ENCODE peak calls at places on chromosomes 3 and 15, in four cellular contexts. One of them, this sample, is unnamed.

GRCh38 chr3:65593780-65594752 is 444.7 kb downstream of the MAGI1 start:
- DNase-seq in mesenchymal stem cell: peak
- DNase-seq in PC-3: peak
- DNase-seq in aorta: no peak
- DNase-seq in this sample: no peak

GRCh38 chr15:40960926-40961325 is 7.7 kb downstream of the CHAC1 start:
- DNase-seq in mesenchymal stem cell: no peak
- DNase-seq in PC-3: peak
- DNase-seq in aorta: no peak
- DNase-seq in this sample: no peak

GRCh38 chr3:72303926-72304325 is 519.0 kb upstream of the PROK2 start:
- DNase-seq in mesenchymal stem cell: peak
- DNase-seq in PC-3: no peak
- DNase-seq in aorta: no peak
- DNase-seq in this sample: no peak

GRCh38 chr3:196122021-196122687 is 40.3 kb upstream of the TFRC start:
- DNase-seq in mesenchymal stem cell: no peak
- DNase-seq in PC-3: no peak
- DNase-seq in aorta: no peak
- DNase-seq in this sample: no peak

GRCh38 chr15:80260566-80260965 is 8.6 kb upstream of the CTXND1 start:
- DNase-seq in mesenchymal stem cell: peak
- DNase-seq in PC-3: no peak
- DNase-seq in aorta: no peak
- DNase-seq in this sample: no peak

GRCh38 chr15:40928351-40928974 is 677 bp upstream of the DLL4 start:
- DNase-seq in mesenchymal stem cell: no peak
- DNase-seq in PC-3: peak
- DNase-seq in aorta: no peak
- DNase-seq in this sample: no peak

GRCh38 chr3:142394921-142395622 is 52.8 kb downstream of the XRN1 start:
- DNase-seq in mesenchymal stem cell: no peak
- DNase-seq in PC-3: no peak
- DNase-seq in aorta: no peak
- DNase-seq in this sample: no peak

GRCh38 chr3:45701167-45701867 is 12.1 kb downstream of the SACM1L start:
- DNase-seq in mesenchymal stem cell: no peak
- DNase-seq in PC-3: no peak
- DNase-seq in aorta: no peak
- DNase-seq in this sample: no peak

GRCh38 chr15:42854576-42854975 is 66.0 kb downstream of the TTBK2 start:
- DNase-seq in mesenchymal stem cell: no peak
- DNase-seq in PC-3: peak
- DNase-seq in aorta: no peak
- DNase-seq in this sample: no peak

GRCh38 chr15:51156957-51157356 is 62.3 kb upstream of the TNFAIP8L3 start:
- DNase-seq in mesenchymal stem cell: no peak
- DNase-seq in PC-3: no peak
- DNase-seq in aorta: no peak
- DNase-seq in this sample: no peak

DNA sequence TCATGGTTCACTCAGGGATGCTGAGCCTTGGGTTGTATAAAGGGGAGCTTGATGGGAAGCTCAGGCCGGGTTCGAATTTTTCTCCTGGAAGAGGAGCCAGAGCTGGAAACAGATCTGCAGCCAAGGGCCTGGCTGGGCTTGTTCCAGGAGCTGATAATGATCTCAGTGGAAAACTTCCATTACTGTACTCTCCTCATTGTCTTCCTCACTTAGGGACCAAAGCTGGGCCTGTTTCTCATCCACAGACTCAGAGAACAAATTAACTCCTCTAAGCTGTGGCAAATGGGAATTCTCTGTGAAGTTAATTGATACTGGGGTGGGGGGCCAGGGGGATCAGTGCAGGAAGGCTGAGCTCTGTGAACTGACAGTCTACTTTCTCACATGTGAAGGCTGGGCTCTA is 92.0 kb downstream of the PRICKLE2 start:
- DNase-seq in mesenchymal stem cell: no peak
- DNase-seq in PC-3: no peak
- DNase-seq in aorta: no peak
- DNase-seq in this sample: no peak
- H3K4me3 ChIP-seq in mesenchymal stem cell: no peak
- H3K4me3 ChIP-seq in PC-3: no peak
- H3K4me3 ChIP-seq in aorta: no peak
- H3K4me3 ChIP-seq in this sample: no peak

DNA sequence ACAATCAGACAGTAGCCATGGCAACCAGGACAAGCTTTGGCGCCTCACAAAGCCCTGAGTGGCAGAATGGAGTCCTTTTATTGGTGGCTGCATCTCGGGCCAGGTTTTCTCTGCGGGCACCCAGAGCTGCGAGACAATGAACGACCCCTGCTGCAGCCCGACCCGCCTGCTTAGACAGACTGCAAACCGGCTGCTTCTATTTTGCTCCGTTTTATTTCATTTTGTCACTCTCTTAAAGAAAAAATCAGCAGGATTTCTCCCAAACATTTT is 64.7 kb downstream of the OXNAD1 start:
- DNase-seq in mesenchymal stem cell: no peak
- DNase-seq in PC-3: no peak
- DNase-seq in aorta: no peak
- DNase-seq in this sample: no peak
- H3K27ac ChIP-seq in mesenchymal stem cell: no peak
- H3K27ac ChIP-seq in PC-3: no peak
- H3K27ac ChIP-seq in aorta: no peak
- H3K27ac ChIP-seq in this sample: no peak

GRCh38 chr15:45429974-45430792 is 51.8 kb upstream of the GATM start:
- DNase-seq in mesenchymal stem cell: peak
- DNase-seq in PC-3: peak
- DNase-seq in aorta: peak
- DNase-seq in this sample: no peak
- H3K4me3 ChIP-seq in mesenchymal stem cell: peak
- H3K4me3 ChIP-seq in PC-3: peak
- H3K4me3 ChIP-seq in aorta: peak
- H3K4me3 ChIP-seq in this sample: peak

GRCh38 chr3:180630360-180630759 is 28.4 kb downstream of the TTC14 start:
- DNase-seq in mesenchymal stem cell: no peak
- DNase-seq in PC-3: peak
- DNase-seq in aorta: no peak
- DNase-seq in this sample: no peak

GRCh38 chr3:180619723-180620122 is 17.8 kb downstream of the TTC14 start:
- DNase-seq in mesenchymal stem cell: no peak
- DNase-seq in PC-3: no peak
- DNase-seq in aorta: no peak
- DNase-seq in this sample: no peak

GRCh38 chr3:180626844-180627243 is 24.9 kb downstream of the TTC14 start:
- DNase-seq in mesenchymal stem cell: no peak
- DNase-seq in PC-3: no peak
- DNase-seq in aorta: no peak
- DNase-seq in this sample: no peak

DNA sequence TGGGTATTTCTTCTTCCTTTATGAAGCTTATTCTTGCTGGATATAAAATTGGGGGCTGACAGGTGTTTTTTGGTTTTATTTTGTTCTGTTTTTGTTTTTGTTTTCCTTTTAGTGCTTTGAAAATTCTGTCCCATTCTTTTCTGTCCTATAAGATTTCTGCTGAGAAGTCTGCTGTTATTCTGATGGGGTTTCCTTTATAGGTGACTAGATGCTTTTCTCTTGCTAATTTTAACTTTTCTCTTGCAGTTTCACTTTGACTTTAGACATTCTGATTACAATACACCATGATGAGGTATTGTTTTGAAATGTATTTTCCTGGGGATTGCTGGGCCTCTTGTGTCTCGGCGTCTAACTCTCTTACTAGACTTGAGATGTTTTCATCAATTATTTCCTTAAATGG is 22.8 kb downstream of the TTC14 start:
- DNase-seq in mesenchymal stem cell: no peak
- DNase-seq in PC-3: no peak
- DNase-seq in aorta: no peak
- DNase-seq in this sample: no peak
- H3K27ac ChIP-seq in mesenchymal stem cell: no peak
- H3K27ac ChIP-seq in PC-3: no peak
- H3K27ac ChIP-seq in aorta: no peak
- H3K27ac ChIP-seq in this sample: no peak

GRCh38 chr3:187972454-187972853 is 181.5 kb upstream of the LPP start:
- DNase-seq in mesenchymal stem cell: no peak
- DNase-seq in PC-3: no peak
- DNase-seq in aorta: no peak
- DNase-seq in this sample: no peak

GRCh38 chr3:187976361-187976900 is 177.5 kb upstream of the LPP start:
- DNase-seq in mesenchymal stem cell: no peak
- DNase-seq in PC-3: no peak
- DNase-seq in aorta: no peak
- DNase-seq in this sample: no peak

GRCh38 chr3:187975571-187976360 is 178.2 kb upstream of the LPP start:
- DNase-seq in mesenchymal stem cell: no peak
- DNase-seq in PC-3: no peak
- DNase-seq in aorta: no peak
- DNase-seq in this sample: peak

GRCh38 chr3:187973977-187974856 is 179.7 kb upstream of the LPP start:
- DNase-seq in mesenchymal stem cell: no peak
- DNase-seq in PC-3: no peak
- DNase-seq in aorta: no peak
- DNase-seq in this sample: no peak

DNA sequence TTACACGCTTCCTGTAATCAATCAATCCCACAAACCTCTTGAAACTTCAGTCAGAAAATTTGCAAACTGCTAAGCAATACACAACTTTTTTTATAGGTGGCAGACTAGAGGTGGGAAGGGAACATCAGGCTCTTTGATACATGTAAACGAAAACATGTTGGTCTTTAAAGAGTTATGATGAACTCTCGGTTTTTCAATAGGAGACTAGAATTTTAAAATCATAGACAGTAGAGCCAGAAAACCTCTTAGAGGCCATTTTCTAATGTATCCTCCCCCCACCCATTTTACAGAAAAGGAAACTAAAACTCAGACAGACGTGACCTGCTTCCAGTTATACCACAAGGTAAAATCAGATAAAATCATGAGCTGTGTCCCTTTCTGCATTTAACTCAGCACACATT is 179.1 kb upstream of the LPP start:
- DNase-seq in mesenchymal stem cell: no peak
- DNase-seq in PC-3: no peak
- DNase-seq in aorta: no peak
- DNase-seq in this sample: no peak
- H3K4me3 ChIP-seq in mesenchymal stem cell: no peak
- H3K4me3 ChIP-seq in PC-3: no peak
- H3K4me3 ChIP-seq in aorta: no peak
- H3K4me3 ChIP-seq in this sample: no peak

DNA sequence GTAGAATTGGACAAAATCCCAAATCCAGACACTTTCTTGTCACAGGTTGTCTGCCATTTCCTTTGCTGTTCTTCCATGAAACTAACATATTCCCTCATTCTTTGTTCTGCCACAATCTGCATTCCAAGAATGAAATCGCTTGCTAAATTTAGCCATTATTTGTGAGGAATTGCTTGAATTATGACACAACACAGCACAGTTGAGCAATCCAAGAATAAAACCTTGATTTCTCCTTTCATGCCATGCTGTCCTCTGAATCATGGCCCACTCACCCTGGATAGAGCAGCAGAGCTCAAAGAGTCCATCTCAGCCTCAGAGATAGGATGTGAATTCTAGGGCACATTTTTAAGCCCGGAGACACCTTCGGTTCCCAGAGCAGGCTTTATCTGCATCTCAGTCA is 35.2 kb upstream of the GREM1 start:
- DNase-seq in mesenchymal stem cell: peak
- DNase-seq in PC-3: peak
- DNase-seq in aorta: no peak
- DNase-seq in this sample: no peak
- H3K27ac ChIP-seq in mesenchymal stem cell: peak
- H3K27ac ChIP-seq in PC-3: peak
- H3K27ac ChIP-seq in aorta: no peak
- H3K27ac ChIP-seq in this sample: no peak

GRCh38 chr3:181838940-181839914 is 127.5 kb downstream of the SOX2 start:
- DNase-seq in mesenchymal stem cell: no peak
- DNase-seq in PC-3: peak
- DNase-seq in aorta: no peak
- DNase-seq in this sample: no peak
- H3K4me3 ChIP-seq in mesenchymal stem cell: no peak
- H3K4me3 ChIP-seq in PC-3: peak
- H3K4me3 ChIP-seq in aorta: no peak
- H3K4me3 ChIP-seq in this sample: no peak

GRCh38 chr15:75649045-75649761 is 1.5 kb downstream of the SNX33 start:
- DNase-seq in mesenchymal stem cell: no peak
- DNase-seq in PC-3: no peak
- DNase-seq in aorta: no peak
- DNase-seq in this sample: no peak

GRCh38 chr15:75646112-75646943 is 1.4 kb upstream of the SNX33 start:
- DNase-seq in mesenchymal stem cell: no peak
- DNase-seq in PC-3: no peak
- DNase-seq in aorta: no peak
- DNase-seq in this sample: no peak

GRCh38 chr15:75646944-75647364 is 758 bp upstream of the SNX33 start:
- DNase-seq in mesenchymal stem cell: no peak
- DNase-seq in PC-3: peak
- DNase-seq in aorta: no peak
- DNase-seq in this sample: no peak

GRCh38 chr15:75648156-75649000 is 666 bp downstream of the SNX33 start:
- DNase-seq in mesenchymal stem cell: peak
- DNase-seq in PC-3: no peak
- DNase-seq in aorta: peak
- DNase-seq in this sample: no peak

DNA sequence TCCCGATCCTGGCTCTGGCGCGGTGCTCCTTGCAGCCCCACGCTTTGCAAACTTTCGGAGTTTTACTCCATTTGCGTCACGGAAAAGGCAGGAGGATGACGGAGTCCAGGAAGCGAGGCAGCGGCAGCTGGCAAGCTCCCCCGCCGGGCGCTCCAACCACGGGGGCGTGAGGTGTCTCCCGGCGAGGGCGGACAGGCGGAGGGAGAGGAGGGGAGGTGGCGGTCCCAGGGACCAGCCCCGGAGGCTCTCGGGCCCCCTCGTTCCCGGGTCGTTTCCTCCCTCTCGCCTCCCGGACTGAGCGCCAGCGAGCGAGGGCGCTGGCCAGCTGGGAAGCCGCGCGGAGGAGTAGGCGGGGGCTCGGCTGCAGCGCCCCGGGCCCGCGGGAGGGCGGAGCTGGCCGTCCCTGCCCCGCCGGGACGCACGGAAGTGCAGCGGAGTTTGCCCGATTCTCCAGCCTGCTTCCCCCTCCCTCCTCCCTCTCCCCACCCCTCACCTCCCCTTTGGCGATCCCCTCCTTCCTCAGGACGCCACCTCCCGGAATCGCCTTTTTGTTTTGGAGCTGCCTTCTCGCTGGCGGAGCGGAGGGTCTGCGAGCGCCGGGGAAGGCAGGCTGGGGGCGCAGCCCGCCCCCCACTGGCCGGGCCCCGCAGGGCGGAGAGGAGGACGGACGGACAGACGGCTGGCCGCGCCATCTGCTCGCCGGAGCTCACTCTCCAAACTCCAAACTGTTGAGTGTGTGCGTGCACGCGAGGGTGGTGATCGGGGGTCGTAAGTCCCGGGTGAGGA is at the start of gene SNX33:
- DNase-seq in mesenchymal stem cell: peak
- DNase-seq in PC-3: peak
- DNase-seq in aorta: peak
- DNase-seq in this sample: peak
- H3K27ac ChIP-seq in mesenchymal stem cell: peak
- H3K27ac ChIP-seq in PC-3: peak
- H3K27ac ChIP-seq in aorta: peak
- H3K27ac ChIP-seq in this sample: peak

This sample was measured in gastrocnemius medialis.